ENCODE peak calls at places on chromosomes 3 and 15, in eight cellular contexts. W, Z, V, D, J, S, F and K are unnamed samples.
A peak's percentile ranks its signal among the peaks of the same experiment; 100 is the strongest.

GRCh38 chr3:13580256-13581023 is 31.5 kb downstream of the FBLN2 start:
- DNase-seq in Z (no peak), J (no peak), V (no peak), F (no peak), D (no peak), S (no peak), W (no peak), K (no peak)

GRCh38 chr15:87167055-87167454 is 1087.4 kb downstream of the AGBL1 start:
- DNase-seq in V (no peak), J (no peak), D (peak; percentile 18), Z (no peak), F (no peak), W (no peak), S (no peak), K (no peak)

GRCh38 chr3:50689558-50689957 is 14.8 kb downstream of the DOCK3 start:
- DNase-seq in S (no peak), V (no peak), F (no peak), W (no peak), Z (no peak), J (no peak), D (no peak), K (no peak)

GRCh38 chr15:41577863-41578735 is 19.1 kb downstream of the TYRO3 start:
- DNase-seq in J (no peak), Z (no peak), D (no peak), W (no peak), F (no peak), S (no peak), V (no peak), K (no peak)

GRCh38 chr3:172965256-172965655 is 175.8 kb downstream of the SPATA16 start:
- DNase-seq in S (no peak), W (no peak), F (peak; percentile 18), J (no peak), D (peak; percentile 50), V (no peak), Z (no peak), K (no peak)

GRCh38 chr3:181288145-181288544 is 298.6 kb upstream of the DNAJC19 start:
- DNase-seq in Z (no peak), W (no peak), F (no peak), S (no peak), V (no peak), J (no peak), D (no peak), K (no peak)

GRCh38 chr3:139978966-139979365 is 44.0 kb downstream of the CLSTN2 start:
- DNase-seq in Z (no peak), W (no peak), S (no peak), F (no peak), D (no peak), J (no peak), V (no peak), K (no peak)

GRCh38 chr15:74780983-74781672 is 752 bp upstream of the CSK start:
- DNase-seq in V (no peak), F (peak; percentile 51), W (no peak), D (peak; percentile 28), J (no peak), S (no peak), Z (no peak), K (no peak)

GRCh38 chr3:114627760-114628159 is 333.9 kb downstream of the TIGIT start:
- DNase-seq in J (no peak), S (peak; percentile 14), F (peak; percentile 81), D (peak; percentile 43), W (peak; percentile 50), V (no peak), Z (peak; percentile 54), K (no peak)

GRCh38 chr3:111729087-111729846 is 129.8 kb upstream of the PHLDB2 start:
- DNase-seq in V (no peak), F (peak; percentile 80), J (no peak), W (peak; percentile 90), D (peak; percentile 87), S (no peak), Z (peak; percentile 32), K (peak; percentile 53)

GRCh38 chr15:36590838-36591237 is 11.4 kb downstream of the CDIN1 start:
- DNase-seq in S (no peak), J (no peak), D (peak; percentile 96), W (no peak), Z (no peak), V (no peak), F (peak; percentile 79), K (peak; percentile 51)

GRCh38 chr15:59268199-59268979 is 61.7 kb downstream of the LDHAL6B start:
- DNase-seq in F (peak; percentile 76), S (no peak), Z (no peak), D (peak; percentile 70), J (no peak), V (no peak), W (no peak), K (no peak)

GRCh38 chr3:15634671-15635661 is 33.4 kb downstream of the BTD start:
- DNase-seq in J (no peak), F (peak; percentile 72), D (peak; percentile 66), S (peak; percentile 28), V (no peak), W (no peak), Z (peak; percentile 74), K (peak; percentile 51)

GRCh38 chr15:80568298-80568697 is 126.8 kb upstream of the ABHD17C start:
- DNase-seq in W (no peak), Z (no peak), D (peak; percentile 48), V (no peak), J (no peak), F (peak; percentile 59), S (no peak), K (no peak)

GRCh38 chr3:78823859-78824258 is 943.9 kb downstream of the ROBO1 start:
- DNase-seq in Z (no peak), J (no peak), D (peak; percentile 61), S (no peak), F (peak; percentile 61), V (no peak), W (no peak), K (no peak)

DNA sequence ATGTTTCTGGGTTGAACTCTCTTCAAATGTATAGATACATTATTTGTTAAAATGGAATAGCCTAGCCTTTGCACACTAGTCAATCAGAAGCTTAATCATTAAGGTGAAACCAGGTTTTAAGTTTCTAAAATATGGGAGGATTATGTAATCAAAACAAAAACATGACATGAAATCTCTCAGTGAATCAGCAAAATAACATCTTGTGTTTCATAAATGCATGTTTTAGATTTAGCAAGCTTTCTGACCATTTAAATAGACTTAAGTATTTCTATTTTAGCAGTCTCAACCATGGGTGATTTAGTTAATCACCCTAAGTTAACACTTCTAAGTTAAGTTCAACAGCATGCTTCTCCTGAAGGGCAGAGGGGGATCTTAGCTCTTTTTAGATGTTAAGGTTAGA is 11.3 kb downstream of the GTF2E1 start:
- DNase-seq in W (no peak), F (peak; percentile 36), J (no peak), Z (no peak), S (no peak), D (peak; percentile 27), V (no peak), K (no peak)
- H3K4me3 ChIP-seq in W (no peak overlapping the region), F (no peak overlapping the region), J (no peak overlapping the region), Z (no peak overlapping the region), S (no peak overlapping the region), D (no peak overlapping the region), V (no peak overlapping the region), K (no peak overlapping the region)

GRCh38 chr3:10420745-10421475 is 84.5 kb downstream of the ATP2B2 start:
- DNase-seq in V (no peak), W (no peak), D (no peak), J (no peak), F (no peak), S (no peak), Z (no peak), K (no peak)

GRCh38 chr3:10419637-10420232 is 85.7 kb downstream of the ATP2B2 start:
- DNase-seq in V (no peak), J (no peak), S (no peak), D (peak; percentile 8), Z (no peak), F (no peak), W (no peak), K (no peak)

GRCh38 chr3:10417849-10418248 is 87.5 kb downstream of the ATP2B2 start:
- DNase-seq in Z (no peak), W (no peak), V (no peak), D (peak; percentile 23), S (no peak), F (peak; percentile 40), J (no peak), K (no peak)

GRCh38 chr3:10413041-10413440 is 92.1 kb upstream of the SEC13 start:
- DNase-seq in J (no peak), F (no peak), V (no peak), D (no peak), S (no peak), Z (no peak), W (no peak), K (no peak)

GRCh38 chr3:10416730-10417300 is 88.6 kb downstream of the ATP2B2 start:
- DNase-seq in V (no peak), J (no peak), F (no peak), D (no peak), Z (no peak), W (no peak), S (no peak), K (no peak)
- H3K27ac ChIP-seq in V (no peak overlapping the region), J (no peak overlapping the region), F (no peak overlapping the region), D (no peak overlapping the region), Z (no peak overlapping the region), W (no peak overlapping the region), S (no peak overlapping the region), K (no peak overlapping the region)

GRCh38 chr15:64807051-64807749 is 18.2 kb downstream of the PIF1 start:
- DNase-seq in Z (peak; percentile 43), J (no peak), S (no peak), D (no peak), W (no peak), F (no peak), V (no peak), K (no peak)
- H3K4me1 ChIP-seq in Z (peaks cover 3% of the 10 kb centered on the region), J (peaks cover 21% of the 10 kb centered on the region), S (peaks cover 5% of the 10 kb centered on the region), D (peaks cover under 1% of the 10 kb centered on the region), W (no peaks in the 10 kb centered on the region), F (no peaks in the 10 kb centered on the region), V (no peaks in the 10 kb centered on the region), K (peaks cover 4% of the 10 kb centered on the region)

DNA sequence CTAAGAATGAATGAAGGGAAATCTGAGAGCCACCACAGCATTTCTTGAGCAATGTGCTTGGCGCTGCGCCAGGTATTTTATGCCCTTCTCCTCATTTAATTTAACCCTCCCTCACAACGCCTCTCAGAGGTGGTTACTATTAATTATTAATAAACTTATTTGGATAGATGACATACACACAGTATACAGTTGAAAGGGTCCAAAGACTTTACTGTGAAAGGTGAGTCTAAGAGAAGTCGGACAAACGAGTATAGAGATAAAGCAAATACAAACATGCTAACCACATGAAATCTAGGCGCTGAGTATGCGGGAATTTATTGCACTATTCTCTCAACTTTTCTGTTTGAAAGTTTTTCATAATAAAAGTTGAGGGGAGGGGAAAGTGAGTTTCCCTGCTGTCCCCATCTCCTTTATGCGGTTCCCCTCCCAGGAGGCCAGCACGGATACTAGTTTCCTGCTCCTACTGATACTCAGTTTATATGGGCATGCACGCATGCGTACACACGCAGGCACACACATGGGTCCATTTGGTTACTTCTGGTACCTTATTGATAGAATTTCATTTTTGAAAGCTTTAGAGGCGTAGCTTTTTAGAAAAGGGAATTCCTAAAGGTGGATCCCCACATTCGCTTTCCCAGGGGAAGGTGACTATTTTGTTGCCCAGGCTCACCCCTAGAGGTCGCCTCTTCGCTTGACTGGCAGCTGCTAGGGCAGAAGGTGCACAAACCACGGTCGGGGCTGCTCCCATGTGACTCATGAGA is 28.5 kb upstream of the KCTD6 start:
- DNase-seq in Z (peak; percentile 60), F (peak; percentile 94), V (peak; percentile 59), S (peak; percentile 78), J (peak; percentile 35), D (peak; percentile 85), W (peak; percentile 57), K (peak; percentile 83)
- H3K4me3 ChIP-seq in Z (peak overlapping the region; percentile 9), F (peak overlapping the region; percentile 48), V (peak overlapping the region; percentile 33), S (peak overlapping the region; percentile 31), J (no peak overlapping the region), D (no peak overlapping the region), W (peak overlapping the region; percentile 16), K (no peak overlapping the region)

GRCh38 chr3:126465928-126466564 is 9.6 kb downstream of the ZXDC start:
- DNase-seq in F (no peak), W (no peak), D (no peak), S (peak; percentile 32), J (no peak), V (no peak), Z (no peak), K (no peak)
- H3K27ac ChIP-seq in F (no peak overlapping the region), W (no peak overlapping the region), D (no peak overlapping the region), S (no peak overlapping the region), J (no peak overlapping the region), V (no peak overlapping the region), Z (no peak overlapping the region), K (no peak overlapping the region)